ENCODE peak calls at places on chromosomes 11 and 22, in ten cellular contexts. F is transverse colon, M is heart right ventricle, O is psoas muscle, G is adrenal gland, A is OCI-LY7, X is brain microvascular endothelial cell, I is cardiac fibroblast, L is Caco-2, H is stomach. Z is an unnamed sample.

GRCh38 chr11:45902452-45903380 is 4.4 kb downstream of the FREY1 start:
- DNase-seq in M (peak; percentile 8), F (no peak), A (no peak), O (no peak), H (no peak), L (no peak), X (no peak), I (no peak), G (no peak), Z (no peak)

GRCh38 chr11:72573380-72573949 is 100.8 kb downstream of the PDE2A start:
- DNase-seq in X (peak; percentile 39), O (no peak), I (peak; percentile 53), L (peak; percentile 82), M (peak; percentile 49), F (peak; percentile 22), G (peak; percentile 55), H (no peak), A (no peak), Z (no peak)

GRCh38 chr11:101487775-101488174 is 96.0 kb downstream of the TRPC6 start:
- DNase-seq in A (no peak), G (no peak), F (no peak), L (no peak), M (no peak), O (no peak), I (peak; percentile 72), H (no peak), X (peak; percentile 44), Z (no peak)

GRCh38 chr11:49208006-49208721 is at the start of gene FOLH1:
- DNase-seq in G (peak; percentile 29), L (no peak), H (no peak), A (no peak), I (peak; percentile 7), M (peak; percentile 24), O (peak; percentile 54), X (no peak), F (no peak), Z (no peak)

GRCh38 chr22:39997939-39998726 is 3.4 kb downstream of the FAM83F start:
- DNase-seq in X (no peak), A (no peak), G (no peak), O (no peak), H (peak; percentile 83), I (peak; percentile 5), F (peak; percentile 79), M (peak; percentile 48), L (peak; percentile 60), Z (peak; percentile 78)

GRCh38 chr11:83706581-83706980 is 420.4 kb upstream of the CCDC90B start:
- DNase-seq in F (no peak), G (no peak), M (no peak), L (peak; percentile 37), I (no peak), X (no peak), A (no peak), H (peak; percentile 27), O (no peak), Z (no peak)

GRCh38 chr11:43904737-43905515 is 24.3 kb downstream of the ALKBH3 start:
- DNase-seq in H (no peak), L (no peak), X (peak; percentile 74), G (no peak), O (no peak), M (no peak), I (peak; percentile 88), F (no peak), A (no peak), Z (no peak)

GRCh38 chr22:39661842-39662676 is 91.5 kb downstream of the CACNA1I start:
- DNase-seq in O (no peak), F (peak; percentile 70), I (no peak), M (no peak), L (peak; percentile 72), X (no peak), A (no peak), H (peak; percentile 37), G (no peak), Z (peak; percentile 67)

GRCh38 chr11:20443596-20443995 is 56.1 kb downstream of the PRMT3 start:
- DNase-seq in X (no peak), M (no peak), A (peak; percentile 25), F (no peak), L (peak; percentile 11), I (peak; percentile 50), H (no peak), G (no peak), O (no peak), Z (no peak)

DNA sequence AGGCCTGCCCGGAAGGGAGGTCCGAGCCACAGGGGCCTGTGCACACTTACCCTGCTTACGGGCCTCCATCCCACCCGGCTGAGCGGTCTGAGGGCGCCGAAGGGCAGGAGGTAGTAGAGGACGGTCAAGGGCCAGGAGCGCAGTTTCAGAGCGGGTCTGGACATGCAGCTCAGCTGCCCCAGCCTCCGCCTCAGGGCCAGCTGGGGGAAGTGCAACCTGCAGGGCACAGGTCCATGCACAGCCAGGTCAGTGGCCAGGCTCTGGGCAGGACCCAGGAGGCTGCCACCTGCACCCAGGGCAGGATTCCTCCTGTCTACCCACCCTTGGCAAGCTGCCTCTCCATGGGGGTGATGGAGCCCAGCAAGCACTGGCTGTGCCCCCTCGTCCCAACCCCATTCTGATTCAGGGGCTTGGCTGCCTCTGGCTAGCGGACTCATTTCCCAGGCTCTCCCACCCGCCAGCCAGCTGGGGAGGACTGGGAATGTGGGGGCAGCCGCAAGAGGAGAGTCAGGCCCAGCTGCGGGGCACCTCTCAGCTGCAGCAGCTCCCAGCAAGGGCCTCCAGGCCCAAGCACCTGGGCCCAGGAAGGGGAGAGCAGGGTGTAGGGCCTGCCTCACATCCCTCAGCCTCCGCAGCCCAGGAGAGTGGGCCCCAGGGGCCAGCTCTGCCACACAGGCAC is 38.2 kb downstream of the PISD start:
- DNase-seq in H (no peak), M (no peak), G (no peak), X (no peak), A (no peak), I (no peak), F (no peak), L (no peak), O (no peak), Z (no peak)
- H3K4me3 ChIP-seq in H (no peak overlapping the region), M (no peak overlapping the region), G (no peak overlapping the region), X (no peak overlapping the region), A (no peak overlapping the region), I (no peak overlapping the region), F (no peak overlapping the region), L (no peak overlapping the region), O (no peak overlapping the region), Z (no peak overlapping the region)

DNA sequence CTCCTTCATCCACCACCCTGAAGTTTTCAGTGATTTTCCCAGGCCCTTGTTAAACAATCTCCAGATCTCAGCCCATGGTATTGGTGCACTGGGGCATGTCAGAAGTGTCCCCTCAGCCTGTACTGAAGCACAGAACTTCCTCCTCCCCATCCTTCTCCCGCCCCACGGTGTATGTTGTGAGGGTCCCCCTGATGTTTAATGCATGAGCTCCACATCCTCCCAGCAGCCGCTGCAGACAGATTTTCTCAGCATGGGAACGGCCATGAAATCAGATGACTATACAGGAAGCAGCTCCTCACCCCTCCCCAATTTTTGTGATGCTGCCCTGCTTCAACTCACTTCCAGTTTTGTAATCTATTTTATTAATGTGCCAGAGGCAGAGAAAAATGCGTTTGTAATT is 406.0 kb downstream of the MIAT start:
- DNase-seq in O (no peak), M (no peak), I (no peak), L (no peak), A (no peak), F (no peak), H (no peak), X (no peak), G (no peak), Z (no peak)
- H3K4me3 ChIP-seq in O (no peak overlapping the region), M (no peak overlapping the region), I (no peak overlapping the region), L (no peak overlapping the region), A (no peak overlapping the region), F (no peak overlapping the region), H (no peak overlapping the region), X (no peak overlapping the region), G (no peak overlapping the region), Z (no peak overlapping the region)

GRCh38 chr11:33735166-33735425 is 1.1 kb downstream of the CD59 start:
- DNase-seq in G (no peak), F (no peak), O (no peak), L (peak; percentile 15), X (no peak), A (peak; percentile 37), I (no peak), M (no peak), H (no peak), Z (no peak)

GRCh38 chr11:33732176-33732575 is 4.0 kb downstream of the CD59 start:
- DNase-seq in M (no peak), G (no peak), O (no peak), L (no peak), I (peak; percentile 28), X (no peak), H (no peak), A (no peak), F (no peak), Z (no peak)

GRCh38 chr11:33734441-33735165 is 1.6 kb downstream of the CD59 start:
- DNase-seq in I (peak; percentile 63), M (no peak), O (peak; percentile 50), L (no peak), A (no peak), H (peak; percentile 55), G (no peak), X (peak; percentile 30), F (peak; percentile 46), Z (no peak)

GRCh38 chr11:33735426-33736147 is 636 bp downstream of the CD59 start:
- DNase-seq in L (peak; percentile 62), O (peak; percentile 73), F (peak; percentile 57), G (peak; percentile 42), H (peak; percentile 50), M (peak; percentile 40), X (no peak), I (peak; percentile 42), A (peak; percentile 76), Z (no peak)

DNA sequence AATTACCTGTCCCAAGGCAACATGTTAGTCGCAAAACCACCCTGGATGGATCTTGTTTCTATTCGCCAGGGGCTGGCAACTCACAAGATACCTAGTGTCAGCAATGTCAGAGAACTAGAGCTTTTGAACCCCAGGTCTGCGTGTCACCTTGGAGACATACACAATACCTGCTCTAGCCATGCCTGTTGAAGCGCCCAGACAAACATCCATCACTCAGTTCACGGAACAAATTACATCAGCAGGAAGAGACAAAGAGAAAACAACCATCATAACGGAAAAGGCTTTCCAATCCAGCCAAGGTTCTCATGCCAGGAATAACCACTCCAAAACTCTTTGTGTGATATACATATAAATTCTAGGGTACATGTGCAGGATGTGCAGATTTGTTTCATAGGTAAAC is 2.2 kb downstream of the CD59 start:
- DNase-seq in X (no peak), L (no peak), H (no peak), I (peak; percentile 40), M (no peak), G (no peak), O (no peak), F (no peak), A (no peak), Z (no peak)
- H3K4me3 ChIP-seq in X (peak overlapping the region; percentile 94), L (no peak overlapping the region), H (peak overlapping the region; percentile 75), I (peak overlapping the region; percentile 94), M (peak overlapping the region; percentile 100), G (no peak overlapping the region), O (peak overlapping the region; percentile 96), F (peak overlapping the region; percentile 54), A (no peak overlapping the region), Z (no peak overlapping the region)

DNA sequence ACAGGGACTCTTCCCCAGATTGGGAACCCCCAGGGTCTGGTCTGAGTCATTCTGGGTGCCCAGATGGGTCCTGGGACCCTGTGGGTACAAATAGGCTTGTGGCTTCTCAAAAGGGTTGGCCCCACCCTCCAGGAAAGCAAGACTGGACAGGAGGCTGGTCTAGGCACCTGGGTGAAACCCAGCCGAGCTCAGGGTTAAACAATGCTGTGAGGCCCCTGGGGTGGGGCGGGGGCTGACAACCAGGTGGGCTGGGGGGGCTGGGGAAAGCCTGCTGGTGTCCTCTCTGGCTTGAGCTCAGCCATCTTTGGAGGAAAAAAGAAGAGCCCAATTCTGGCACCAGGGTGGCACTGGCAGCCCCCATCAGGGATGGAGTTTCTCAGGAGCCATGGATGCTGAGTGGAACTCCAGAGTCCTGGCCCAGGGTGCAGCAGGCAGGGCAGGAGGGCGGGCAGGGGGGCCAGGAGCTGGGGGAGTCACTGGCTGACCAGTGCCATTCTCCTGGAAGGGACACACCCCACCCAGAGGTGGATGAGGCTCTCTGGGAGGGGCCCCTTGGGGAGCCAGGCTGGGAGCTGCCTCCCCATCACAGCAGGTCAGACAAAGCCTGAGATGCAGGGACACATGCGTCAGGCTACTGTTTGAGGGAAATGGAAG is 1.1 kb downstream of the SEPTIN5 start:
- DNase-seq in H (no peak), X (no peak), I (no peak), F (no peak), L (no peak), G (no peak), O (no peak), M (no peak), A (no peak), Z (no peak)
- H3K4me3 ChIP-seq in H (peak overlapping the region; percentile 79), X (peak overlapping the region; percentile 55), I (peak overlapping the region; percentile 51), F (no peak overlapping the region), L (no peak overlapping the region), G (no peak overlapping the region), O (peak overlapping the region; percentile 70), M (peak overlapping the region; percentile 61), A (no peak overlapping the region), Z (peak overlapping the region; percentile 60)

Z was measured in pancreas.